ENCODE peak calls at places on chromosomes 12 and 14, in ten cellular contexts. R is WERI-Rb-1; J is astrocyte; N is thyroid gland; M is CD4-positive, alpha-beta T cell; C is cardiac muscle cell; P is fibroblast of lung; Y is psoas muscle; Q is effector memory CD4-positive, alpha-beta T cell; K is heart left ventricle. V is an unnamed sample.

GRCh38 chr12:47935196-47935595 is 28.2 kb upstream of the TMEM106C start:
- DNase-seq in R (no peak), J (peak), N (no peak), M (no peak), C (peak), P (peak), Y (peak), Q (no peak), K (peak), V (no peak)

GRCh38 chr12:97142737-97143450 is 235.8 kb downstream of the NEDD1 start:
- DNase-seq in R (peak), J (no peak), N (peak), M (no peak), C (peak), P (no peak), Y (no peak), Q (no peak), K (no peak), V (no peak)

GRCh38 chr14:98028156-98028555 is 1231.0 kb downstream of the VRK1 start:
- DNase-seq in R (no peak), J (peak), N (no peak), M (no peak), C (no peak), P (no peak), Y (no peak), Q (no peak), K (no peak), V (no peak)

GRCh38 chr14:26128931-26129674 is 468.7 kb downstream of the NOVA1 start:
- DNase-seq in R (no peak), J (no peak), N (no peak), M (no peak), C (no peak), P (no peak), Y (no peak), Q (no peak), K (no peak), V (no peak)

GRCh38 chr12:49108958-49109404 is 1.7 kb downstream of the LMBR1L start:
- DNase-seq in R (peak), J (no peak), N (peak), M (no peak), C (no peak), P (peak), Y (peak), Q (no peak), K (peak), V (no peak)

GRCh38 chr12:59432057-59432456 is 163.8 kb upstream of the SLC16A7 start:
- DNase-seq in R (no peak), J (no peak), N (no peak), M (no peak), C (no peak), P (no peak), Y (no peak), Q (no peak), K (no peak), V (no peak)

GRCh38 chr14:75132374-75133086 is 5.7 kb upstream of the NEK9 start:
- DNase-seq in R (peak), J (peak), N (peak), M (peak), C (peak), P (peak), Y (no peak), Q (no peak), K (peak), V (no peak)

GRCh38 chr12:94010307-94010706 is 138.1 kb upstream of the PLXNC1 start:
- DNase-seq in R (no peak), J (no peak), N (no peak), M (no peak), C (no peak), P (no peak), Y (no peak), Q (no peak), K (no peak), V (no peak)

GRCh38 chr12:115155665-115156645 is 472.0 kb upstream of the TBX3 start:
- DNase-seq in R (no peak), J (peak), N (no peak), M (no peak), C (no peak), P (peak), Y (no peak), Q (no peak), K (no peak), V (no peak)

GRCh38 chr14:31294736-31295398 is 87.3 kb upstream of the HECTD1 start:
- DNase-seq in R (no peak), J (peak), N (no peak), M (no peak), C (no peak), P (no peak), Y (no peak), Q (no peak), K (no peak), V (no peak)

GRCh38 chr12:113467514-113468364 is 3.9 kb downstream of the LHX5 start:
- DNase-seq in R (no peak), J (no peak), N (no peak), M (no peak), C (peak), P (no peak), Y (no peak), Q (no peak), K (no peak), V (no peak)

GRCh38 chr14:22428681-22429315 is 160.2 kb downstream of the DAD1 start:
- DNase-seq in R (no peak), J (peak), N (no peak), M (no peak), C (no peak), P (peak), Y (no peak), Q (no peak), K (no peak), V (no peak)

GRCh38 chr12:104516821-104517220 is 60.1 kb downstream of the CHST11 start:
- DNase-seq in R (no peak), J (no peak), N (no peak), M (no peak), C (no peak), P (no peak), Y (no peak), Q (no peak), K (no peak), V (no peak)

GRCh38 chr12:65203376-65203775 is 34.0 kb downstream of the LEMD3 start:
- DNase-seq in R (no peak), J (no peak), N (no peak), M (no peak), C (no peak), P (no peak), Y (no peak), Q (no peak), K (no peak), V (no peak)

GRCh38 chr14:106665814-106666213 is 1139.4 kb downstream of the TMEM121 start:
- DNase-seq in R (no peak), J (no peak), N (no peak), M (peak), C (no peak), P (no peak), Y (no peak), Q (no peak), K (no peak), V (no peak)

GRCh38 chr12:9646794-9647622 is 22.5 kb upstream of the CLEC2D start:
- DNase-seq in R (no peak), J (peak), N (no peak), M (no peak), C (peak), P (peak), Y (no peak), Q (no peak), K (no peak), V (no peak)
- H3K27ac ChIP-seq in R (peak), J (peak), N (peak), M (peak), C (peak), P (peak), Y (peak), Q (peak), K (peak), V (peak)

DNA sequence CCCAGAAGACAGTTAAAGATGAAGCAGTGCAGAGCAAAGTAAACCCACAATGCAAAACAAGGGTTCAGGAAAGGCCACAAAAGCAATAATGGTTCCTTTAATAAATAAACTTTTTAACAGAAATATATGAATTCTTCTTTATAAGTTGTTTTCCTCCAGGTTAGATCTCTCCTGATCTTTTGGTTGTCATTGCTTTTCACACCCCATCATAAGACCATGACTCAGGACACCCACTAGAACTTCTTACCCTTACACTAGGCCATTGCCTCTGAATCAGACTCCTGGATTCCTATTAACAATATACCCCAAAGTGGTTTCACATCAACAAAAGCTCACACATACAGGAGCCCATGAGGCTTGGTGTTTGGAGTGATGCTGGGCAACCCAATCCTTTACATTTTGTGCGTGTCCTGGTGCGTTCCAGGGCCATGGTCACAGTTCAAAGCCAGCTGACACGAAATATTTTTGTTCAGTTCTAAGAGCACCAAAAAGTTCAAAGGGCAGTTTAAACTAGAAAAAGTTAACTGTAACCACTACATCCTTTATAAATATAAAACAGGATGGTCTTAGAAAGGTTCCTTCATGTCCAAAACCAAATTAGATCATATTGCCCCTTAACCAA is 187.0 kb downstream of the EPS8 start:
- DNase-seq in R (no peak), J (no peak), N (no peak), M (no peak), C (no peak), P (no peak), Y (no peak), Q (no peak), K (no peak), V (no peak)
- H3K27ac ChIP-seq in R (no peak), J (no peak), N (no peak), M (no peak), C (no peak), P (no peak), Y (no peak), Q (no peak), K (no peak), V (no peak)

GRCh38 chr14:94581127-94581999 is at the start of gene SERPINA5:
- DNase-seq in R (no peak), J (no peak), N (peak), M (no peak), C (peak), P (no peak), Y (peak), Q (no peak), K (peak), V (no peak)
- H3K27ac ChIP-seq in R (no peak), J (no peak), N (no peak), M (no peak), C (no peak), P (no peak), Y (no peak), Q (no peak), K (no peak), V (no peak)

GRCh38 chr14:88616697-88617096 is 53.9 kb downstream of the ZC3H14 start:
- DNase-seq in R (no peak), J (no peak), N (no peak), M (no peak), C (no peak), P (no peak), Y (no peak), Q (no peak), K (no peak), V (no peak)

GRCh38 chr14:88611878-88612277 is 49.0 kb downstream of the ZC3H14 start:
- DNase-seq in R (no peak), J (no peak), N (no peak), M (no peak), C (no peak), P (no peak), Y (no peak), Q (no peak), K (no peak), V (no peak)

GRCh38 chr14:88612981-88613380 is 50.1 kb downstream of the ZC3H14 start:
- DNase-seq in R (no peak), J (peak), N (no peak), M (no peak), C (no peak), P (peak), Y (no peak), Q (no peak), K (no peak), V (no peak)

GRCh38 chr14:88613552-88614010 is 50.7 kb downstream of the ZC3H14 start:
- DNase-seq in R (no peak), J (peak), N (no peak), M (no peak), C (no peak), P (peak), Y (no peak), Q (no peak), K (no peak), V (no peak)

DNA sequence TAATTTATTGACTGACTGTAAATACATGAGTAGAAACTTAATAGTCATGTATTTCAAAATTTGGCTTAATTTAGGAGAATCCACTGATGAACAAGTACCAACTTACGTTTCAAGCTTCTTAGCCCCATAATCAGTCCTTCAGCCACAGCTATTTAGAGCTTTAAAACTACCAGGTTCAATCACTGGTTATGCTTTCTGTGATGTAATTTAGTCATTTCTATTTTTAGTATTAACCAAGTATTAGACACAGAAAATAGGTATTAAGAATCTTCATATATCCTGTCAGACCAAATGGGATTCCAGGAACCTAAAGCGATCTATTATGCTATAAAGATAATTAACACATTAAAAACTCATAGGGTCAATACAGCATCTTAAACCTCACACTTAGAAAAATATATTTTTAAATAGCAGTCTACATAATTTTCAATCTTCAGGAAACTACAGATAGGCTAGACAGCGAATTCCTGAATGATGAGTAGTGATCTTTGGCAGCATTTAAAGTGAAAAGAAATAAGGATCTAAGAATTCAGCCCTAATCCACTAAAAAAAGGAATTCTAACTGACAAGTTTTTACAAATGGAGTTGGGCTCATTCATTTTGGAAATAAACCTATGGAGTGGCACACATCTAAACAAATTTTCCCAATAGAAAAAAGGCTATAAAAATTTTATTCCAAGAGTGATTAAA is 51.5 kb downstream of the ZC3H14 start:
- DNase-seq in R (no peak), J (peak), N (no peak), M (no peak), C (no peak), P (peak), Y (no peak), Q (no peak), K (no peak), V (no peak)
- H3K27ac ChIP-seq in R (no peak), J (peak), N (no peak), M (no peak), C (no peak), P (no peak), Y (no peak), Q (no peak), K (no peak), V (no peak)

V was measured in substantia nigra.